ENCODE peak calls at places on chromosomes 16 and 17, in ten cellular contexts. Z is pancreas; X is activated gamma-delta T cell; K is activated CD8-positive, alpha-beta T cell treated with anti-CD3 and anti-CD28 coated beads for 36 hours; I is HTR-8/SVneo; R is NCI-H1092; W is NCI-H2081; V is stromal cell of bone marrow; Q is GM18507; C is ecto neural progenitor cell. G is an unnamed sample.

GRCh38 chr17:80109713-80110446 is 8.5 kb downstream of the GAA start:
- DNase-seq in Z (no peak), X (no peak), Q (no peak), V (no peak), W (no peak), C (no peak), R (no peak), I (no peak), K (no peak), G (no peak)

GRCh38 chr16:67661101-67661661 is 421 bp downstream of the PARD6A start:
- DNase-seq in X (no peak), R (no peak), Z (peak; percentile 69), W (peak; percentile 4), C (peak; percentile 69), V (no peak), K (peak; percentile 43), I (no peak), Q (no peak), G (peak; percentile 66)

GRCh38 chr16:88437367-88437964 is 15.6 kb upstream of the ZFPM1 start:
- DNase-seq in V (no peak), X (peak; percentile 40), R (peak; percentile 33), W (peak; percentile 43), K (peak; percentile 74), I (peak; percentile 69), Q (peak; percentile 60), C (peak; percentile 86), Z (peak; percentile 91), G (peak; percentile 66)

GRCh38 chr17:28276011-28276410 is 43.0 kb upstream of the TMEM97 start:
- DNase-seq in Z (no peak), R (no peak), Q (no peak), C (no peak), W (no peak), V (no peak), I (no peak), K (no peak), X (no peak), G (no peak)

GRCh38 chr16:997440-998051 is 16.0 kb downstream of the SOX8 start:
- DNase-seq in W (no peak), C (peak; percentile 73), K (peak; percentile 70), R (no peak), Q (no peak), Z (no peak), V (no peak), X (no peak), I (peak; percentile 60), G (peak; percentile 81)

GRCh38 chr16:88803264-88803987 is at the start of gene CDT1:
- DNase-seq in K (peak; percentile 76), Z (peak; percentile 96), Q (peak; percentile 98), V (peak; percentile 56), C (peak; percentile 94), X (peak; percentile 76), W (peak; percentile 60), R (peak; percentile 73), I (peak; percentile 97), G (peak; percentile 82)

GRCh38 chr16:19808061-19808621 is 76.5 kb downstream of the GPRC5B start:
- DNase-seq in X (no peak), C (no peak), Q (peak; percentile 26), K (peak; percentile 9), W (no peak), I (no peak), V (no peak), R (no peak), Z (no peak), G (no peak)

GRCh38 chr16:53094013-53094630 is 39.3 kb downstream of the CHD9 start:
- DNase-seq in K (no peak), Z (peak; percentile 57), V (no peak), C (no peak), I (no peak), Q (no peak), R (peak; percentile 52), W (peak; percentile 82), X (peak; percentile 27), G (peak; percentile 72)

GRCh38 chr16:74825941-74826340 is 51.3 kb upstream of the FA2H start:
- DNase-seq in V (no peak), W (peak; percentile 45), K (no peak), I (no peak), R (no peak), Q (no peak), Z (no peak), C (no peak), X (no peak), G (no peak)

G was measured in dermis blood vessel endothelial cell.